ENCODE peak calls at places on chromosomes 2 and 18, in nine cellular contexts. C, Z, H, O, X, F, B, A and V are unnamed samples.

GRCh38 chr18:4831791-4832375 is 365.2 kb downstream of the AKAIN1 start:
- DNase-seq in C (no peak), Z (no peak), H (no peak), O (no peak), X (no peak), F (no peak), B (no peak), A (no peak), V (no peak)

GRCh38 chr18:23144628-23145027 is 9.3 kb downstream of the CABLES1 start:
- DNase-seq in C (no peak), Z (no peak), H (no peak), O (no peak), X (no peak), F (no peak), B (no peak), A (no peak), V (no peak)

GRCh38 chr18:39350916-39351315 is 1785.3 kb upstream of the CELF4 start:
- DNase-seq in C (no peak), Z (no peak), H (no peak), O (no peak), X (no peak), F (no peak), B (no peak), A (no peak), V (no peak)

GRCh38 chr2:114128725-114129124 is 238.8 kb downstream of the ACTR3 start:
- DNase-seq in C (no peak), Z (no peak), H (no peak), O (no peak), X (no peak), F (no peak), B (no peak), A (no peak), V (no peak)

GRCh38 chr18:61589053-61589723 is 256.0 kb downstream of the CDH20 start:
- DNase-seq in C (no peak), Z (no peak), H (no peak), O (no peak), X (peak), F (no peak), B (peak), A (no peak), V (peak)

GRCh38 chr2:39805936-39806608 is 27.0 kb upstream of the THUMPD2 start:
- DNase-seq in C (no peak), Z (no peak), H (no peak), O (no peak), X (no peak), F (no peak), B (peak), A (no peak), V (no peak)

GRCh38 chr2:36902385-36903120 is 63.8 kb downstream of the STRN start:
- DNase-seq in C (no peak), Z (no peak), H (no peak), O (no peak), X (no peak), F (no peak), B (no peak), A (no peak), V (no peak)

GRCh38 chr2:231904161-231904611 is 22.0 kb downstream of the NPPC start:
- DNase-seq in C (no peak), Z (no peak), H (no peak), O (no peak), X (no peak), F (no peak), B (no peak), A (no peak), V (no peak)

GRCh38 chr2:157497603-157498314 is 53.9 kb upstream of the CYTIP start:
- DNase-seq in C (no peak), Z (no peak), H (peak), O (no peak), X (peak), F (no peak), B (peak), A (peak), V (no peak)

GRCh38 chr2:234158812-234159211 is 108.3 kb downstream of the SPP2 start:
- DNase-seq in C (no peak), Z (no peak), H (no peak), O (no peak), X (no peak), F (no peak), B (peak), A (no peak), V (no peak)

GRCh38 chr2:158413581-158413980 is 43.0 kb downstream of the CCDC148 start:
- DNase-seq in C (no peak), Z (no peak), H (no peak), O (no peak), X (no peak), F (no peak), B (peak), A (no peak), V (no peak)

GRCh38 chr2:178644919-178645318 is 162.3 kb downstream of the TTN start:
- DNase-seq in C (no peak), Z (no peak), H (no peak), O (no peak), X (no peak), F (no peak), B (no peak), A (no peak), V (no peak)
- TF ChIP-seq POLR2A in C (no peak), Z (no peak), H (no peak), O (no peak), X (no peak), F (no peak), B (no peak), A (no peak), V (no peak)

DNA sequence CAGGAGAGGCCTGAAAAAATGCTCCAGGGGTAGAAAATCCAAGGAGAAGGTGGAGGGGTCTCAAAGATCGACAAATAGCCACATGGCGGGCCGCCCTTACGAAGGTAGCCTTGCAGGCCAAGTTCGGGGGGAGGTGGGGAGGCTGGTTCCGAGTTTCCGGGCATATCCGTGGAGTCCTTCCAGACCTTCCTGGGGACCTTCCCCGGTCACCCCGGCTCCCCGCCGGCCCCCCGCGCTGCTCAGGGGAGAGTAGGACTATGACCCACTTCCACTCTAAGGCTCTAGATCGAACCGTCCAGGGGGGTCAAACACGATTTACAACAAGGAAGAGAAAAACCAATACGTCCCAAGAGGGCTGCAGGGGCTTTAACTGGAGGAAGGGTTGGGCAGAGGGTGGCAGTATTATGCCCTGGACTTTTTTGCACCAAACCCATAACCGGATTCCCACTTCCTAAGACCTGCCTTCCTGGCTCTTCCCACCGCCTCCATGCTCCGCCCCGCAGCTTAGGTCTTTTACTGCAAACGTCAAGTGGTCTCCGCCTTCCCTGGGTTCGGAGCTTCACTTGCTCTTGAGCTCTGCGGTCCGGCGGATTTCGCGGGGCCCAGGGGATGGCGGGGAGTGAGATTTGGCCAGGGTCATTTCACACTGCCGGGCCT is 789 bp upstream of the LYPD6 start:
- DNase-seq in C (peak), Z (no peak), H (peak), O (no peak), X (peak), F (peak), B (peak), A (no peak), V (peak)
- TF ChIP-seq POLR2A in C (no peak), Z (no peak), H (no peak), O (no peak), X (no peak), F (no peak), B (no peak), A (no peak), V (no peak)

GRCh38 chr2:28333606-28334526 is 58.8 kb upstream of the FOSL2 start:
- DNase-seq in C (peak), Z (peak), H (no peak), O (no peak), X (no peak), F (no peak), B (no peak), A (no peak), V (no peak)
- TF ChIP-seq POLR2A in C (no peak), Z (no peak), H (no peak), O (no peak), X (no peak), F (no peak), B (no peak), A (no peak), V (no peak)

GRCh38 chr2:68196120-68196716 is 38.5 kb downstream of the PNO1 start:
- DNase-seq in C (no peak), Z (no peak), H (peak), O (no peak), X (peak), F (peak), B (peak), A (peak), V (no peak)

GRCh38 chr2:68203587-68203986 is 45.9 kb downstream of the PNO1 start:
- DNase-seq in C (no peak), Z (no peak), H (no peak), O (no peak), X (no peak), F (no peak), B (no peak), A (no peak), V (no peak)

GRCh38 chr2:68195096-68195495 is 37.4 kb downstream of the PNO1 start:
- DNase-seq in C (peak), Z (no peak), H (peak), O (no peak), X (no peak), F (peak), B (no peak), A (no peak), V (no peak)

DNA sequence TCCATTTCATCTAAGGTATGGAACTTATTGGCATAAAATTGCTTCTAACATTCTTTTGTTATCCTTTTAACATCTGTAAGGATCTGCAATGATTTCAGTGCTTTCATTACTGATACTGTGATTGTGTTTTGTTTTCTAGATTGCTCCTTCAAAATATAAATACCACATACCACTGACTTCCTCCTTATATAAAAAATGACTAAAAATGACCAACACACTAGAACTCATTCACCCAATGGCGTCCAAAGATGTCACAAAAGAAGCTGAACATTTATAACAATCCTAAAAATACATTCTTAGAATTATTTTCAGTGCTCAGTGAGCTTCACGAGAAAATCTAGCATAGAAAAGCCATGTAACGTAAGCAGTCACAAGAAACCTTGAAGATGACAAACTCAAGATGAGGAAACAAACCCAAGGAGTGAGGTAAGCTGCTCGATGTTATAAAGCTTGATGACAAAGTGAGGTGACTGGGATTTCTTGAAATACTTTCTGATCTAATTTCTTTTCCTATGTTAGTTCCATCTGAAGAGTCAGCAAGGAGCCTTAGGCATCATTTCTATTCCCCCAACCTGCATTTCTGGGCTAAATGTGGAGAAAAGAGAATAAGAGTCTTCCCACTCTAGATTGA is 42.6 kb downstream of the PNO1 start:
- DNase-seq in C (no peak), Z (no peak), H (no peak), O (no peak), X (no peak), F (no peak), B (no peak), A (no peak), V (no peak)
- TF ChIP-seq POLR2A in C (no peak), Z (no peak), H (no peak), O (no peak), X (no peak), F (no peak), B (no peak), A (no peak), V (no peak)

GRCh38 chr18:74288730-74289129 is 3.0 kb downstream of the CYB5A start:
- DNase-seq in C (no peak), Z (no peak), H (no peak), O (no peak), X (no peak), F (no peak), B (no peak), A (no peak), V (no peak)
- TF ChIP-seq POLR2A in C (no peak), Z (no peak), H (no peak), O (no peak), X (no peak), F (no peak), B (no peak), A (no peak), V (no peak)

DNA sequence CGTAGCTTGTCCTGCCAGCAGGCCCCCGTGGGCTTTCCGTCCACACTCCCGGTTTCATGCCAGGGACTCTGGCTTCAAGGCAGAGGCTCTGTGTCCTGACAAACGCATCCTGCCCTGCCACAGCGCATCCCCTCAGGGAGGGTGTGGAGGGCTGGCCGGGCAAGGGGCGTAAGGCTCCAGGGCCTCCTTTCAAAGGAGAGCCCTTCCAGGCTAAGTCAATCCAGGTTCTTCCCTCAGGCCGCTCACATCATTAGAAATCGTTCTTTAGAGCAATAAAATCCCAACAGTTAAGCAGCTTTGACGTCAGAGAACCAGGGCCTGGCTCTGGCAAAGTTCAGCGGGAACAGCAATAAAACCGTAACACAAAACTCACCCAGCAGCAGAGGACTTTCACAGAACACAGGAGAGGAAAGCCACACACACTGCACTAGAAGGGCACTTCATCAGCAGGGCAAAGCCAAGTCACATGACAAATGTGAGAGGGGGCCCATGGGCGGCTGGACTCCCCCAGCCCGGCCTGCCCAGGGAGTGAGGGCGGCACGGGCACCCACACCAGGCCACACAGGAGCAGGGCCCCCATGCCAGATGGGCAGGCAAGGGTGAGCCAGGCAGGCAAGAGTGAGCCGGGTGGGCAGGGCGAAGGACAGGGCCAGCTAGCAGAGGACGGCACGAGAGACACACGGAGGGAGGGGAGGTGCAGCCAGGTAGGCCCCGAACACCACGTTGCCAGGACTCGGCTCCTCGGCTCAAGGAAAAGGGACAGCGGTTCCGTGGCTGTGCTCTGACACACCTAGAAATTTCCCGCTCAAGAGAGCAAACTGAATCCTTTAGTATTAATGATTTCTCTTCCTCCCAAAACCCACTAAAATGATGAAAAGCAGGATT is 52.0 kb downstream of the HDAC4 start:
- DNase-seq in C (no peak), Z (no peak), H (no peak), O (no peak), X (no peak), F (no peak), B (no peak), A (no peak), V (peak)
- TF ChIP-seq POLR2A in C (no peak), Z (no peak), H (no peak), O (peak), X (no peak), F (peak), B (no peak), A (no peak), V (no peak)

GRCh38 chr2:20350753-20351554 is at the start of gene PUM2:
- DNase-seq in C (peak), Z (peak), H (peak), O (peak), X (peak), F (peak), B (peak), A (peak), V (peak)
- TF ChIP-seq POLR2A in C (peak), Z (no peak), H (peak), O (peak), X (peak), F (peak), B (no peak), A (peak), V (peak)